ENCODE peak calls at places on chromosomes 1 and 21, in eight cellular contexts. A is ovary, Q is NT2/D1, D is keratinocyte, I is small intestine, T is epithelial cell of esophagus, Y is adipocyte, C is HFF-Myc. E is an unnamed sample.

GRCh38 chr21:25583370-25584133 is 23.7 kb downstream of the MRPL39 start:
- DNase-seq in I (no peak), D (no peak), Y (no peak), C (no peak), Q (no peak), A (no peak), T (no peak), E (no peak)

GRCh38 chr1:117567435-117567834 is 38.4 kb upstream of the TENT5C start:
- DNase-seq in C (no peak), Q (no peak), I (no peak), T (no peak), A (no peak), D (no peak), Y (no peak), E (no peak)

GRCh38 chr21:44750675-44751025 is 39.3 kb upstream of the TSPEAR start:
- DNase-seq in D (no peak), C (no peak), I (no peak), Q (no peak), T (no peak), A (no peak), Y (no peak), E (no peak)

GRCh38 chr1:81666586-81666985 is 134.1 kb upstream of the ADGRL2 start:
- DNase-seq in Q (no peak), T (no peak), I (no peak), C (no peak), Y (no peak), D (no peak), A (no peak), E (no peak)

GRCh38 chr1:160708118-160708517 is 3.5 kb downstream of the CD48 start:
- DNase-seq in Q (no peak), Y (no peak), A (no peak), C (no peak), T (no peak), D (no peak), I (no peak), E (no peak)

GRCh38 chr1:245823408-245824147 is 668.8 kb downstream of the KIF26B start:
- DNase-seq in Y (no peak), Q (no peak), I (no peak), C (no peak), T (no peak), D (no peak), A (no peak), E (no peak)

GRCh38 chr1:19765623-19766022 is 34.1 kb downstream of the TMCO4 start:
- DNase-seq in I (no peak), A (no peak), D (no peak), T (peak), Y (peak), Q (no peak), C (peak), E (peak)

GRCh38 chr1:54926955-54927354 is 40.0 kb upstream of the DHCR24 start:
- DNase-seq in D (no peak), I (no peak), A (no peak), C (no peak), Q (no peak), Y (no peak), T (no peak), E (no peak)

GRCh38 chr1:237890822-237891221 is at the start of gene ZP4:
- DNase-seq in D (no peak), T (no peak), C (no peak), Q (no peak), A (no peak), Y (no peak), I (no peak), E (no peak)

GRCh38 chr1:214581785-214582184 is 21.2 kb upstream of the CENPF start:
- DNase-seq in A (no peak), T (peak), C (peak), D (peak), Q (no peak), Y (peak), I (no peak), E (peak)

GRCh38 chr1:163799190-163799805 is 477.5 kb downstream of the NUF2 start:
- DNase-seq in I (no peak), Q (no peak), D (no peak), A (no peak), Y (no peak), C (no peak), T (no peak), E (no peak)

GRCh38 chr1:152946248-152946647 is 758 bp upstream of the SPRR5 start:
- DNase-seq in I (no peak), C (no peak), Q (no peak), Y (no peak), D (no peak), A (no peak), T (peak), E (no peak)

GRCh38 chr1:241817331-241817792 is 30.6 kb upstream of the EXO1 start:
- DNase-seq in D (no peak), Q (no peak), A (no peak), Y (peak), T (peak), I (no peak), C (no peak), E (no peak)

GRCh38 chr1:29213055-29213454 is 17.7 kb downstream of the MECR start:
- DNase-seq in I (no peak), Y (no peak), C (no peak), D (no peak), Q (no peak), T (no peak), A (no peak), E (no peak)

GRCh38 chr1:228668553-228669400 is 66.5 kb upstream of the RHOU start:
- DNase-seq in Q (no peak), D (no peak), I (peak), Y (peak), T (peak), C (no peak), A (no peak), E (no peak)

GRCh38 chr1:171654705-171655214 is 2.3 kb upstream of the MYOC start:
- DNase-seq in Q (no peak), T (no peak), I (no peak), Y (peak), D (no peak), A (no peak), C (no peak), E (no peak)

GRCh38 chr1:98963359-98963758 is 41.3 kb downstream of the PLPPR5 start:
- DNase-seq in I (no peak), C (no peak), A (no peak), Y (peak), T (no peak), D (no peak), Q (no peak), E (no peak)

GRCh38 chr1:165840419-165840818 is 13.0 kb downstream of the UCK2 start:
- DNase-seq in Q (no peak), I (peak), C (no peak), A (no peak), Y (no peak), T (no peak), D (no peak), E (no peak)

GRCh38 chr1:91851130-91852010 is 34.6 kb downstream of the TGFBR3 start:
- DNase-seq in Q (no peak), A (peak), T (peak), D (no peak), I (peak), C (peak), Y (peak), E (no peak)

GRCh38 chr1:22978299-22978698 is 5.6 kb upstream of the LACTBL1 start:
- DNase-seq in D (peak), C (peak), Y (no peak), T (peak), Q (no peak), I (no peak), A (no peak), E (peak)

GRCh38 chr1:6465461-6466005 is 440 bp downstream of the TNFRSF25 start:
- DNase-seq in I (no peak), A (no peak), T (no peak), Y (no peak), Q (no peak), D (no peak), C (no peak), E (no peak)

GRCh38 chr21:36429672-36430546 is 44.7 kb downstream of the CHAF1B start:
- DNase-seq in A (peak), C (peak), D (peak), T (peak), I (peak), Y (peak), Q (peak), E (peak)

GRCh38 chr1:44293761-44294315 is 61.2 kb downstream of the ERI3 start:
- DNase-seq in I (peak), C (no peak), Q (no peak), A (no peak), D (no peak), T (no peak), Y (no peak), E (no peak)

GRCh38 chr1:43531453-43531905 is 796 bp downstream of the PTPRF start:
- DNase-seq in Y (peak), Q (no peak), C (no peak), D (no peak), I (peak), A (peak), T (no peak), E (no peak)

GRCh38 chr1:42832636-42833265 is 13.7 kb upstream of the ZNF691 start:
- DNase-seq in A (no peak), T (no peak), Y (no peak), I (no peak), Q (no peak), D (no peak), C (no peak), E (no peak)

GRCh38 chr1:170513138-170513537 is 18.8 kb upstream of the GORAB start:
- DNase-seq in C (no peak), D (no peak), Y (no peak), I (no peak), A (no peak), T (no peak), Q (no peak), E (no peak)

GRCh38 chr1:28199328-28200233 is 23.1 kb upstream of the PTAFR start:
- DNase-seq in T (no peak), A (no peak), D (no peak), Y (no peak), Q (no peak), C (no peak), I (peak), E (no peak)

GRCh38 chr1:112712701-112713128 is 2.4 kb downstream of the PPM1J start:
- DNase-seq in Y (no peak), Q (no peak), T (no peak), A (no peak), C (no peak), D (no peak), I (no peak), E (no peak)

GRCh38 chr1:60573726-60574409 is 500.3 kb upstream of the C1orf87 start:
- DNase-seq in Q (peak), A (no peak), I (no peak), T (peak), D (peak), Y (peak), C (peak), E (peak)
- H3K4me3 ChIP-seq in Q (no peak), A (no peak), I (no peak), T (no peak), D (no peak), Y (no peak), C (no peak), E (no peak)

DNA sequence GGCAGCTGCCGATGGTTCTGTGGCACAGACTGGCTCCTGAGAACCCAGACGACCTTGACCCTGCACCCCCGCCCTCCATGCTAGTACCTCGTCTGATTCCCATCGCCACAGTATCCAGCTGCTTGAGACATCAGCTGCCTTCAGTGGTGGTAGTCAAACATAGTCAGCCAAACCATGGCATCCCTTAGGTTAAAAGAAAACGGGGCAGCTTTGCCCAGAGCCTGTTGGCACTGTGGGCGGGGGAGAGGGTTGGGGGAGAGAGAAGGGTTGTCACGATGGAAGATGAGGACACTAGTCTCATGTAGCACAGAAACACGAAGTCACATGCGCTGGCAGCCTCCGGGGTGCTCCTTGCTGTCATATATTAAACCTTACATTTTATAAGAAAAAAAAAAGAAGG is 961 bp upstream of the TDRD5 start:
- DNase-seq in I (no peak), T (no peak), Y (no peak), Q (no peak), A (no peak), D (no peak), C (no peak), E (no peak)
- H3K4me3 ChIP-seq in I (no peak), T (no peak), Y (no peak), Q (no peak), A (no peak), D (no peak), C (no peak), E (no peak)

GRCh38 chr1:178938959-178939317 is 68.1 kb upstream of the ANGPTL1 start:
- DNase-seq in I (no peak), D (no peak), C (no peak), Q (no peak), A (peak), Y (peak), T (no peak), E (no peak)
- H3K4me3 ChIP-seq in I (no peak), D (no peak), C (no peak), Q (no peak), A (no peak), Y (peak), T (no peak), E (no peak)

GRCh38 chr1:30755746-30756145 is 1.8 kb downstream of the LAPTM5 start:
- DNase-seq in Y (no peak), Q (no peak), D (no peak), T (no peak), A (no peak), I (no peak), C (no peak), E (no peak)

GRCh38 chr1:30757196-30757949 is at the start of gene LAPTM5:
- DNase-seq in A (no peak), I (no peak), Q (no peak), C (peak), D (no peak), T (no peak), Y (no peak), E (no peak)

GRCh38 chr1:30756206-30756544 is 1.4 kb downstream of the LAPTM5 start:
- DNase-seq in I (no peak), Q (no peak), T (no peak), Y (no peak), A (no peak), C (no peak), D (no peak), E (no peak)

GRCh38 chr1:30755334-30755733 is 2.2 kb downstream of the LAPTM5 start:
- DNase-seq in D (no peak), C (no peak), I (no peak), T (no peak), Q (no peak), A (no peak), Y (no peak), E (no peak)

DNA sequence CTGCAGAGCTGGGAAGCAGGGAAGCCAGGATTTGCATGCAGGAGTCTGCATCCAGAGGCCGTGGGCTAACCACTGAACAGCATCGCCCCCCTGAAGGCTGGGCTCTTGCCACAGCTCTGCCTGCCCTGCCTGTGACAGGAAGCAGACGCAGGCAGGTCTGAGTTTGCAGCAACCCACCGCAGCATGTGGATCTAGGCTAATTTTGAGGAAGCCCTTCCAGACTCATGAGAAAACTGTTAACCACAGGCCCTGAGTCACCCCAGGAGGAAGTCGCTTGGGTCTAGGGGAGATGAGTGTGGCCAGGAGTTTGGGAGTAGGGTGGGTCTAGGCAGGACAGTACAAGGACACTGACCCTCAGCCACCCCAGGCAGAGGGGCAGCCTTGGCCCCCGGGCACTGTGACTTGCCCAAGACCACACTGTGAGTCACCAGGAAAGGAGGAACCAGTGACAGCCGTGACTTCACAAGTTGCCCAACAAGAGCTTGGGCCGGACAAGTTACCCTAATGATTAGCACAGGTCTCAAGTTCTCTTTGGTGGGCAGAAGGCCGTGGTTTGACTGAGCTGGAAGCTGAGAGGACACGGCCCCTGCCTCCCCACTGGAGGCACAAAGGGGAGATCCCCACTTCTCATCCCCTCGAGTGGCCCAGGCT is 904 bp downstream of the LAPTM5 start:
- DNase-seq in D (no peak), T (peak), I (peak), Y (peak), C (peak), A (no peak), Q (no peak), E (peak)
- H3K4me3 ChIP-seq in D (no peak), T (no peak), I (peak), Y (peak), C (no peak), A (no peak), Q (no peak), E (no peak)

GRCh38 chr1:2300851-2301606 is 72.9 kb downstream of the SKI start:
- DNase-seq in Q (no peak), C (no peak), A (no peak), Y (no peak), T (no peak), D (no peak), I (peak), E (no peak)
- H3K4me3 ChIP-seq in Q (no peak), C (no peak), A (no peak), Y (no peak), T (no peak), D (no peak), I (no peak), E (no peak)

GRCh38 chr1:234602334-234603220 is 7.4 kb downstream of the IRF2BP2 start:
- DNase-seq in T (peak), Y (peak), D (peak), A (no peak), Q (no peak), I (peak), C (peak), E (peak)
- H3K4me3 ChIP-seq in T (peak), Y (peak), D (peak), A (no peak), Q (no peak), I (no peak), C (no peak), E (no peak)

GRCh38 chr1:62208087-62208486 is 13.4 kb downstream of the L1TD1 start:
- DNase-seq in C (no peak), D (no peak), I (no peak), Q (no peak), A (no peak), T (no peak), Y (no peak), E (no peak)

GRCh38 chr1:62208970-62209369 is 14.3 kb downstream of the L1TD1 start:
- DNase-seq in D (no peak), Y (no peak), Q (no peak), A (no peak), C (no peak), I (no peak), T (peak), E (no peak)

GRCh38 chr1:62212411-62212810 is 17.8 kb downstream of the L1TD1 start:
- DNase-seq in A (no peak), T (no peak), I (no peak), D (no peak), Q (no peak), Y (no peak), C (no peak), E (no peak)

GRCh38 chr1:62210960-62211359 is 16.3 kb downstream of the L1TD1 start:
- DNase-seq in A (no peak), C (no peak), T (no peak), I (no peak), D (no peak), Q (no peak), Y (no peak), E (no peak)

DNA sequence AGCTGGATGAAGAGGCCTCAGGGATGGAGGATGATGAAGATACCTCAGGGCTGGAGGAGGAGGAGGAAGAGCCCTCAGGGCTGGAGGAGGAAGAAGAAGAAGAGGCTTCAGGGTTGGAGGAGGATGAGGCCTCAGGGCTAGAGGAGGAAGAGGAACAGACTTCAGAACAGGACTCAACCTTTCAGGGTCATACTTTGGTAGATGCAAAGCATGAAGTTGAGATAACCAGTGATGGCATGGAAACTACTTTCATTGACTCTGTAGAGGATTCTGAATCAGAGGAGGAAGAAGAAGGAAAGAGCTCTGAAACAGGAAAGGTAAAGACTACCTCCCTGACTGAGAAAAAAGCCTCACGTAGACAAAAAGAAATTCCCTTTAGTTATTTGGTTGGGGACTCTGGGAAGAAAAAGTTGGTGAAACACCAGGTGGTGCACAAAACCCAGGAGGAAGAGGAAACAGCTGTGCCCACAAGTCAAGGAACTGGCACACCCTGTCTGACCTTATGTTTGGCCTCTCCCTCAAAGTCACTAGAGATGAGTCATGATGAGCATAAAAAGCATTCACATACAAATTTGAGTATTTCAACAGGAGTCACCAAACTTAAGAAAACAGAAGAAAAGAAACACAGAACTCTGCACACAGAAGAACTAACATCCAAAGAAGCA is 15.4 kb downstream of the L1TD1 start:
- DNase-seq in D (peak), I (peak), Q (no peak), Y (no peak), T (peak), A (no peak), C (peak), E (no peak)
- H3K4me3 ChIP-seq in D (no peak), I (no peak), Q (no peak), Y (no peak), T (no peak), A (no peak), C (no peak), E (no peak)

GRCh38 chr1:26161408-26162219 is 2.7 kb downstream of the FAM110D start:
- DNase-seq in A (peak), C (no peak), Q (no peak), I (peak), T (peak), D (no peak), Y (peak), E (no peak)

GRCh38 chr1:26165126-26165892 is 3.5 kb downstream of the C1orf232 start:
- DNase-seq in Y (no peak), C (no peak), A (no peak), D (no peak), Q (no peak), I (no peak), T (no peak), E (no peak)

GRCh38 chr1:26162220-26162703 is 3.4 kb downstream of the FAM110D start:
- DNase-seq in I (no peak), A (no peak), T (no peak), Q (no peak), D (no peak), Y (no peak), C (no peak), E (no peak)

GRCh38 chr1:26164036-26164927 is 4.5 kb downstream of the C1orf232 start:
- DNase-seq in I (peak), Q (no peak), A (peak), T (peak), Y (peak), C (no peak), D (no peak), E (no peak)

GRCh38 chr1:26163684-26164035 is 4.8 kb downstream of the FAM110D start:
- DNase-seq in C (no peak), Y (no peak), D (no peak), A (no peak), I (no peak), Q (no peak), T (no peak), E (no peak)
- H3K4me3 ChIP-seq in C (peak), Y (no peak), D (peak), A (peak), I (no peak), Q (peak), T (peak), E (peak)

GRCh38 chr1:63569068-63569467 is 24.1 kb upstream of the PGM1 start:
- DNase-seq in T (no peak), Q (no peak), C (no peak), D (no peak), I (no peak), A (no peak), Y (no peak), E (no peak)
- H3K4me3 ChIP-seq in T (no peak), Q (no peak), C (no peak), D (no peak), I (no peak), A (no peak), Y (no peak), E (no peak)

DNA sequence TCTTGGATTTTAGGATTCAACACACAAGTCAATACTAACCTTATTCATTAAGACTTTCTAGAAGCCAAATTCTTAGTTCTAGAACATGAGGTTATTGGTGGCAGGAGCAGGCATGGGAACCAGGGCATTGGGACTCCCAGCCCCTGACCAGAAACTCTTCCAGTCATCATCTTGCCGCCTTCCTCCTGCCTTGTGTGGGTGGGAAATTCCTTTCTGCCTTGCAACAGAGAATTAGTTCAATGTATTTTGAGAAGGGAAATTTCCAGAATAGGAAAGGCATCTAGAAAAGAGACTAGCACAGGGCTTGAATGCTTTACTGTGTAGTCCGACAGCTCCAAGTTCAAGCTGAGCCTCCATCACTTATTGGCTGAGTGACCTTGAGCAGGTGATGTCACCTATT is 8.7 kb downstream of the GRHL3 start:
- DNase-seq in Y (peak), I (no peak), Q (no peak), T (no peak), A (no peak), C (no peak), D (no peak), E (no peak)
- H3K4me3 ChIP-seq in Y (no peak), I (no peak), Q (no peak), T (no peak), A (no peak), C (no peak), D (no peak), E (no peak)

E was measured in kidney epithelial cell.